ENCODE peak calls at places on chromosomes 16 and 17, in five cellular contexts. One of them, this sample, is unnamed.
A peak's percentile ranks its signal among the peaks of the same experiment; 100 is the strongest.

GRCh38 chr17:48064638-48065037 is 16.5 kb downstream of the NFE2L1 start:
- DNase-seq in GM23248: no peak
- DNase-seq in PC-9: no peak
- DNase-seq in PC-3: no peak
- DNase-seq in HCT116: no peak
- DNase-seq in this sample: no peak

GRCh38 chr17:13520899-13521572 is 80.7 kb downstream of the HS3ST3A1 start:
- DNase-seq in HCT116: no peak
- DNase-seq in PC-9: no peak
- DNase-seq in PC-3: peak; percentile 28
- DNase-seq in GM23248: peak; percentile 86
- DNase-seq in this sample: no peak

GRCh38 chr17:7882068-7882467 is 6.5 kb upstream of the CHD3 start:
- DNase-seq in GM23248: no peak
- DNase-seq in PC-9: no peak
- DNase-seq in PC-3: no peak
- DNase-seq in HCT116: no peak
- DNase-seq in this sample: no peak

GRCh38 chr16:3317315-3317999 is 12.2 kb downstream of the ZNF75A start:
- DNase-seq in HCT116: no peak
- DNase-seq in GM23248: peak; percentile 10
- DNase-seq in PC-9: no peak
- DNase-seq in PC-3: no peak
- DNase-seq in this sample: no peak

GRCh38 chr16:21167360-21167759 is 8.9 kb downstream of the LDAF1 start:
- DNase-seq in PC-3: peak; percentile 91
- DNase-seq in GM23248: peak; percentile 92
- DNase-seq in PC-9: peak; percentile 60
- DNase-seq in HCT116: peak; percentile 28
- DNase-seq in this sample: no peak

GRCh38 chr17:43952724-43953666 is 745 bp downstream of the PYY start:
- DNase-seq in HCT116: no peak
- DNase-seq in GM23248: peak; percentile 19
- DNase-seq in PC-9: no peak
- DNase-seq in PC-3: no peak
- DNase-seq in this sample: no peak

GRCh38 chr16:54430491-54431030 is 144.0 kb upstream of the IRX3 start:
- DNase-seq in PC-9: no peak
- DNase-seq in PC-3: peak; percentile 6
- DNase-seq in GM23248: peak; percentile 93
- DNase-seq in HCT116: no peak
- DNase-seq in this sample: peak; percentile 31

GRCh38 chr16:79261461-79261860 is 339.1 kb downstream of the MAF start:
- DNase-seq in HCT116: no peak
- DNase-seq in PC-3: no peak
- DNase-seq in PC-9: peak; percentile 10
- DNase-seq in GM23248: no peak
- DNase-seq in this sample: peak; percentile 45

GRCh38 chr16:57970971-57971370 is at the start of gene CNGB1:
- DNase-seq in HCT116: no peak
- DNase-seq in GM23248: no peak
- DNase-seq in PC-3: no peak
- DNase-seq in PC-9: no peak
- DNase-seq in this sample: no peak

GRCh38 chr17:68326681-68327080 is 35.4 kb downstream of the ARSG start:
- DNase-seq in PC-9: no peak
- DNase-seq in GM23248: peak; percentile 38
- DNase-seq in HCT116: no peak
- DNase-seq in PC-3: no peak
- DNase-seq in this sample: no peak

GRCh38 chr16:31192856-31193642 is 9.5 kb downstream of the PYCARD start:
- DNase-seq in PC-9: no peak
- DNase-seq in HCT116: no peak
- DNase-seq in GM23248: no peak
- DNase-seq in PC-3: no peak
- DNase-seq in this sample: no peak

DNA sequence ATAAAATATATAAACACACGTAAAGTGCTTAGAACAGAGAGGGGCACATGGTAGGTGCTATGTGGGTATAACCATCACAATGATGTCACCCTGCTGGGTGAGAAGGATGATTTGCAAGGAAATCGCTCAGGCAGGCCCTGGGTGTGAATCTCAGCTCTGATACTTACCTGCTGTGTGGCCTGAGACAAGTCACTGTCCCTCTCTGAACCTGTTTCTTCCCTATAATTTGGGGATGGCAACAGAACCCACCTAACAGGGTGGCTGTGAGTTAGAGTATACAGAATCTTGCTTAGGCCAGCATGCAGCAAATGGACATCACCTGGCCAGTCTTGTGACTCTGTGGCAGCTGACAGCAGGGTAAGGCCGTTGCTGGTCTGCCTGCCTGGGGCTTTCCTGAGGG is 36.6 kb upstream of the ALKBH5 start:
- DNase-seq in HCT116: no peak
- DNase-seq in GM23248: no peak
- DNase-seq in PC-9: no peak
- DNase-seq in PC-3: no peak
- DNase-seq in this sample: no peak
- H2AFZ ChIP-seq in HCT116: no peak overlapping the region
- H2AFZ ChIP-seq in GM23248: no peak overlapping the region
- H2AFZ ChIP-seq in PC-9: no peak overlapping the region
- H2AFZ ChIP-seq in PC-3: no peak overlapping the region
- H2AFZ ChIP-seq in this sample: no peak overlapping the region

GRCh38 chr16:25771216-25771615 is 79.5 kb downstream of the HS3ST4 start:
- DNase-seq in PC-3: no peak
- DNase-seq in PC-9: no peak
- DNase-seq in HCT116: no peak
- DNase-seq in GM23248: no peak
- DNase-seq in this sample: no peak

DNA sequence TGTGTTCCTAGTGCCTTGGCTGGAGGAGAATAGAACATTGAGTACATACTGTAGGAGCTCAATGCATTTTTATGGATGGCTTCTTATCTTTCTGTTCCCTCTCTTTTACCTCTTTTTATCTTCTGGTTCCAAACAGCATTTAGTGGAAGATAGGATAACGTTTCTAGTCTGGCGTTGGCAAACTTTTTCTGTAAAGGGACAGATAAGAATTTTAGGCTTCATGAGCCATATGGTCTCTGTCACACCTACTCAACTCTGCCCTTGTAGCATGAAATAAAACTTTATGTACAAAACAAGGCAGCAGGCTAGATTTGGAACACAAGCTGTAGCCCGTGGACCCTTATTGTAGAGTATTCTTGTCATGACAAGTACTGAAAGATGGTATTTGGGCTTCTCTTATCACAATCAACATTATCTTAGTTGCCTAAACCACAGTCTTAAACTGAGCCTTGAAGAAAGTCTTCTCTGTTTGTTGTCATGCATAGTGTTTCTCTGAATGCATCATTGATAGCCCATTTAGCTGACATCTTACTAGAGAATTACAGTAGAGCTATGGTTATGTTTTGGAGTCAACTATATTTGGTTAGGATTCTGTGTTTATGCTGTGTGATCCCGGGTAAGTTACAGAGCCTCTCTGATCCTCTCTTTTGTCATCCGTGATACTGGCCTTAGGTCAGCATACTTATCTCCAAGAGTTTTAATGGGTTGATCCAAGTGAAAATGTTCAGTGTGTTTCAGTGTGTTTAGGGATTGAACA is 80.2 kb downstream of the HS3ST4 start:
- DNase-seq in HCT116: no peak
- DNase-seq in GM23248: no peak
- DNase-seq in PC-9: no peak
- DNase-seq in PC-3: no peak
- DNase-seq in this sample: no peak
- TF ChIP-seq EZH2 in HCT116: no peak
- TF ChIP-seq EZH2 in GM23248: no peak
- TF ChIP-seq EZH2 in PC-9: no peak
- TF ChIP-seq EZH2 in PC-3: no peak
- TF ChIP-seq EZH2 in this sample: no peak

GRCh38 chr16:68272501-68273209 is 8.3 kb downstream of the SLC7A6 start:
- DNase-seq in PC-9: no peak
- DNase-seq in HCT116: no peak
- DNase-seq in PC-3: no peak
- DNase-seq in GM23248: no peak
- DNase-seq in this sample: no peak
- H3K9me2 ChIP-seq in PC-9: no peaks in the 10 kb centered on the region
- H3K9me2 ChIP-seq in HCT116: no peaks in the 10 kb centered on the region
- H3K9me2 ChIP-seq in PC-3: no peaks in the 10 kb centered on the region
- H3K9me2 ChIP-seq in GM23248: no peaks in the 10 kb centered on the region
- H3K9me2 ChIP-seq in this sample: no peaks in the 10 kb centered on the region

DNA sequence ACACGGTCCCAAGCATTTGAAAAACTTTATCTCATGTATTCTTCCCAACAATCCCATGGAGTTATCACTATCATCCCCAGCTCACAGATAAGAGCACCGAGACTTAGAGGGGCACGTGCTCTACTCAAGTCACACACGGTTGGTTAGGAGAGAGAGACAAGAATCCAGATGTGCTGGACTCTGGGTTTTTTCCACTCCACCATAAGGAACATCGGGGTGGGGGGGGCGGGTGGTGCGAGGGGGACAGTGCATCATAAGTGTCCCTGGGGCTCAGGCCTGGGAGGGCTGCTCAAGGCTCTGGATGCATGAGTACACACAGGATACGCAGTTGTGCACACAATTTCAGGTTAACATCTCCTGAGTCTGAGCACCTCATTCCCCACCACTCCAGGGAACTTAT is 7.4 kb downstream of the CDC42EP4 start:
- DNase-seq in PC-3: no peak
- DNase-seq in HCT116: no peak
- DNase-seq in PC-9: no peak
- DNase-seq in GM23248: peak; percentile 46
- DNase-seq in this sample: peak; percentile 48
- H2AFZ ChIP-seq in PC-3: no peak overlapping the region
- H2AFZ ChIP-seq in HCT116: no peak overlapping the region
- H2AFZ ChIP-seq in PC-9: no peak overlapping the region
- H2AFZ ChIP-seq in GM23248: no peak overlapping the region
- H2AFZ ChIP-seq in this sample: no peak overlapping the region

GRCh38 chr17:82679586-82680465 is 18.7 kb downstream of the RAB40B start:
- DNase-seq in PC-3: no peak
- DNase-seq in PC-9: no peak
- DNase-seq in HCT116: no peak
- DNase-seq in GM23248: no peak
- DNase-seq in this sample: no peak
- TF ChIP-seq EZH2 in PC-3: no peak
- TF ChIP-seq EZH2 in PC-9: no peak
- TF ChIP-seq EZH2 in HCT116: no peak
- TF ChIP-seq EZH2 in GM23248: no peak
- TF ChIP-seq EZH2 in this sample: no peak